ENCODE peak calls at places on chromosomes 12 and 14, in nine cellular contexts. Z is neural crest cell; M is NCI-H446; Q is EL; L is NCI-H187; F is iris pigment epithelial cell; P is CD8-positive, alpha-beta memory T cell; D is renal cortical epithelial cell; K is stimulated activated CD4-positive, alpha-beta T cell treated with anti-CD3 and anti-CD28 coated beads, Interleukin-4, amount 100 ng/mL, for 48 hours. Y is an unnamed sample.

GRCh38 chr12:52807544-52808470 is 6.1 kb downstream of the KRT4 start:
- DNase-seq in Z (no peak), M (no peak), Q (no peak), L (no peak), F (no peak), P (no peak), D (no peak), K (no peak), Y (no peak)

GRCh38 chr14:70842851-70843462 is 33.6 kb upstream of the MAP3K9 start:
- DNase-seq in Z (no peak), M (no peak), Q (no peak), L (no peak), F (no peak), P (no peak), D (no peak), K (no peak), Y (no peak)

GRCh38 chr12:121829250-121829918 is 25.6 kb downstream of the SETD1B start:
- DNase-seq in Z (no peak), M (no peak), Q (no peak), L (no peak), F (no peak), P (no peak), D (no peak), K (no peak), Y (no peak)

GRCh38 chr14:105480807-105481801 is 5.6 kb upstream of the CRIP1 start:
- DNase-seq in Z (peak; percentile 99), M (peak; percentile 94), Q (peak; percentile 82), L (peak; percentile 77), F (peak; percentile 77), P (peak; percentile 85), D (peak; percentile 79), K (peak; percentile 91), Y (no peak)

GRCh38 chr14:68809524-68809923 is 16.7 kb upstream of the ZFP36L1 start:
- DNase-seq in Z (no peak), M (no peak), Q (no peak), L (no peak), F (no peak), P (no peak), D (no peak), K (no peak), Y (no peak)

GRCh38 chr12:112350593-112351592 is 31.3 kb downstream of the HECTD4 start:
- DNase-seq in Z (no peak), M (no peak), Q (no peak), L (no peak), F (peak; percentile 6), P (no peak), D (no peak), K (no peak), Y (peak; percentile 93)

GRCh38 chr12:19435831-19436497 is 3.3 kb upstream of the AEBP2 start:
- DNase-seq in Z (no peak), M (no peak), Q (no peak), L (no peak), F (no peak), P (no peak), D (no peak), K (no peak), Y (no peak)

GRCh38 chr14:41636492-41637392 is 30.1 kb downstream of the LRFN5 start:
- DNase-seq in Z (no peak), M (no peak), Q (no peak), L (no peak), F (peak; percentile 26), P (no peak), D (peak; percentile 17), K (no peak), Y (no peak)

GRCh38 chr12:48800457-48800856 is 11.6 kb upstream of the ADCY6 start:
- DNase-seq in Z (no peak), M (no peak), Q (no peak), L (no peak), F (no peak), P (no peak), D (no peak), K (no peak), Y (no peak)

GRCh38 chr14:22534547-22534946 is 54.5 kb downstream of the DAD1 start:
- DNase-seq in Z (no peak), M (no peak), Q (no peak), L (no peak), F (no peak), P (no peak), D (no peak), K (no peak), Y (no peak)

GRCh38 chr14:51087024-51087423 is 7.9 kb downstream of the TRIM9 start:
- DNase-seq in Z (no peak), M (no peak), Q (peak; percentile 6), L (no peak), F (no peak), P (no peak), D (peak; percentile 51), K (no peak), Y (no peak)

GRCh38 chr12:89980236-89980635 is 271.6 kb upstream of the ATP2B1 start:
- DNase-seq in Z (no peak), M (no peak), Q (peak; percentile 77), L (no peak), F (peak; percentile 59), P (no peak), D (peak; percentile 58), K (no peak), Y (no peak)

GRCh38 chr14:75426332-75427125 is 1.3 kb upstream of the JDP2 start:
- DNase-seq in Z (no peak), M (no peak), Q (no peak), L (no peak), F (no peak), P (no peak), D (no peak), K (no peak), Y (no peak)

GRCh38 chr12:13318231-13319015 is 121.9 kb downstream of the EMP1 start:
- DNase-seq in Z (no peak), M (no peak), Q (no peak), L (no peak), F (no peak), P (no peak), D (no peak), K (no peak), Y (no peak)

GRCh38 chr12:81726634-81727033 is 32.5 kb downstream of the PPFIA2 start:
- DNase-seq in Z (no peak), M (peak; percentile 13), Q (no peak), L (no peak), F (no peak), P (no peak), D (peak; percentile 33), K (no peak), Y (no peak)

GRCh38 chr12:39413836-39414771 is 28.8 kb downstream of the KIF21A start:
- DNase-seq in Z (no peak), M (no peak), Q (no peak), L (no peak), F (no peak), P (no peak), D (no peak), K (no peak), Y (no peak)

GRCh38 chr12:22256076-22256475 is 78.4 kb downstream of the ST8SIA1 start:
- DNase-seq in Z (no peak), M (no peak), Q (no peak), L (no peak), F (no peak), P (no peak), D (no peak), K (no peak), Y (no peak)

GRCh38 chr14:93081875-93082570 is 33.7 kb downstream of the ITPK1 start:
- DNase-seq in Z (no peak), M (no peak), Q (no peak), L (no peak), F (no peak), P (no peak), D (no peak), K (no peak), Y (no peak)

GRCh38 chr14:22598896-22599244 is 770 bp downstream of the ABHD4 start:
- DNase-seq in Z (no peak), M (no peak), Q (peak; percentile 63), L (no peak), F (peak; percentile 75), P (peak; percentile 8), D (peak; percentile 88), K (no peak), Y (no peak)

GRCh38 chr12:112130461-112130998 is 5.2 kb downstream of the TRAFD1 start:
- DNase-seq in Z (no peak), M (no peak), Q (peak; percentile 35), L (no peak), F (peak; percentile 71), P (no peak), D (peak; percentile 77), K (no peak), Y (no peak)

GRCh38 chr12:75818863-75819262 is 212.7 kb downstream of the PHLDA1 start:
- DNase-seq in Z (no peak), M (no peak), Q (peak; percentile 53), L (no peak), F (peak; percentile 50), P (no peak), D (peak; percentile 60), K (no peak), Y (no peak)

GRCh38 chr12:5441497-5442236 is 9.8 kb downstream of the NTF3 start:
- DNase-seq in Z (no peak), M (no peak), Q (peak; percentile 89), L (no peak), F (no peak), P (no peak), D (peak; percentile 95), K (no peak), Y (no peak)

GRCh38 chr12:94783862-94784261 is 133.5 kb upstream of the TMCC3 start:
- DNase-seq in Z (no peak), M (no peak), Q (peak; percentile 65), L (no peak), F (peak; percentile 86), P (no peak), D (no peak), K (no peak), Y (no peak)

GRCh38 chr14:33618361-33619095 is 332.3 kb downstream of the EGLN3 start:
- DNase-seq in Z (no peak), M (no peak), Q (no peak), L (no peak), F (peak; percentile 47), P (no peak), D (no peak), K (no peak), Y (no peak)

GRCh38 chr12:100404769-100405407 is 48.0 kb downstream of the SLC17A8 start:
- DNase-seq in Z (peak; percentile 55), M (peak; percentile 5), Q (peak; percentile 59), L (peak; percentile 43), F (peak; percentile 26), P (no peak), D (peak; percentile 21), K (peak; percentile 26), Y (peak; percentile 11)

GRCh38 chr12:2179058-2179457 is 126.3 kb downstream of the CACNA1C start:
- DNase-seq in Z (no peak), M (no peak), Q (no peak), L (no peak), F (no peak), P (no peak), D (no peak), K (no peak), Y (no peak)

GRCh38 chr12:89270548-89270947 is 81.8 kb downstream of the DUSP6 start:
- DNase-seq in Z (no peak), M (no peak), Q (no peak), L (no peak), F (no peak), P (no peak), D (no peak), K (no peak), Y (no peak)

GRCh38 chr12:68609955-68610434 is 704 bp upstream of the RAP1B start:
- DNase-seq in Z (no peak), M (peak; percentile 52), Q (peak; percentile 54), L (no peak), F (peak; percentile 36), P (no peak), D (peak; percentile 31), K (no peak), Y (no peak)

GRCh38 chr14:102234331-102235264 is 70.4 kb downstream of the MOK start:
- DNase-seq in Z (no peak), M (no peak), Q (no peak), L (no peak), F (no peak), P (no peak), D (no peak), K (no peak), Y (no peak)

GRCh38 chr12:65121049-65121955 is at the start of gene WIF1:
- DNase-seq in Z (no peak), M (no peak), Q (peak; percentile 5), L (no peak), F (no peak), P (no peak), D (no peak), K (peak; percentile 16), Y (no peak)

GRCh38 chr14:53247596-53248370 is 94.7 kb upstream of the DDHD1 start:
- DNase-seq in Z (no peak), M (no peak), Q (no peak), L (no peak), F (no peak), P (no peak), D (no peak), K (no peak), Y (no peak)